ENCODE peak calls at places on chromosomes 3 and 15, in five cellular contexts. U is WTC11; J is amygdala; O is stimulated activated CD8-positive, alpha-beta memory T cell treated with anti-CD3 and anti-CD28 coated beads, Interleukin-15, amount 100 ng/mL, for 1 hour; T is skeletal muscle cell. Q is an unnamed sample.

GRCh38 chr3:14434105-14434504 is 31.7 kb downstream of the SLC6A6 start:
- DNase-seq in U (no peak), J (no peak), O (no peak), T (no peak), Q (no peak)

GRCh38 chr3:140441006-140441405 is 236.9 kb upstream of the TRIM42 start:
- DNase-seq in U (no peak), J (no peak), O (no peak), T (peak; percentile 44), Q (no peak)

GRCh38 chr3:101084404-101084803 is 91.2 kb upstream of the ABI3BP start:
- DNase-seq in U (no peak), J (no peak), O (no peak), T (no peak), Q (no peak)

GRCh38 chr3:108378153-108378951 is 82.0 kb downstream of the HHLA2 start:
- DNase-seq in U (no peak), J (no peak), O (no peak), T (no peak), Q (no peak)

GRCh38 chr15:33098082-33099058 is 96.1 kb downstream of the FMN1 start:
- DNase-seq in U (no peak), J (no peak), O (no peak), T (no peak), Q (no peak)

GRCh38 chr15:73530649-73531048 is 87.7 kb downstream of the REC114 start:
- DNase-seq in U (no peak), J (no peak), O (no peak), T (no peak), Q (no peak)

GRCh38 chr3:23807161-23808015 is 1.6 kb downstream of the UBE2E1 start:
- DNase-seq in U (no peak), J (no peak), O (no peak), T (peak; percentile 6), Q (peak; percentile 11)

GRCh38 chr3:58471025-58471887 is 20.6 kb upstream of the KCTD6 start:
- DNase-seq in U (no peak), J (no peak), O (no peak), T (peak; percentile 93), Q (no peak)

GRCh38 chr15:81643773-81644172 is 269.8 kb upstream of the TMC3 start:
- DNase-seq in U (no peak), J (no peak), O (no peak), T (no peak), Q (no peak)

GRCh38 chr15:38540516-38540915 is 24.1 kb downstream of the RASGRP1 start:
- DNase-seq in U (no peak), J (no peak), O (no peak), T (no peak), Q (no peak)